ENCODE peak calls at places on chromosome 3, in five cellular contexts. One of them, this sample, is unnamed.

GRCh38 chr3:117407317-117407716 is 697.7 kb downstream of the TUSC7 start:
- DNase-seq in dorsolateral prefrontal cortex: no peak
- DNase-seq in GM12865: peak
- DNase-seq in cardiac fibroblast: peak
- DNase-seq in AG09309: no peak
- DNase-seq in this sample: no peak

GRCh38 chr3:183811638-183812037 is 13.7 kb downstream of the MAP6D1 start:
- DNase-seq in dorsolateral prefrontal cortex: no peak
- DNase-seq in cardiac fibroblast: no peak
- DNase-seq in GM12865: no peak
- DNase-seq in AG09309: no peak
- DNase-seq in this sample: no peak

GRCh38 chr3:11010406-11011165 is 18.0 kb downstream of the SLC6A1 start:
- DNase-seq in cardiac fibroblast: no peak
- DNase-seq in dorsolateral prefrontal cortex: peak
- DNase-seq in GM12865: no peak
- DNase-seq in AG09309: no peak
- DNase-seq in this sample: no peak

GRCh38 chr3:4396006-4396405 is 71.1 kb downstream of the SUMF1 start:
- DNase-seq in dorsolateral prefrontal cortex: no peak
- DNase-seq in cardiac fibroblast: no peak
- DNase-seq in AG09309: no peak
- DNase-seq in GM12865: no peak
- DNase-seq in this sample: no peak

GRCh38 chr3:114179575-114179974 is 723 bp upstream of the DRD3 start:
- DNase-seq in cardiac fibroblast: peak
- DNase-seq in AG09309: peak
- DNase-seq in GM12865: peak
- DNase-seq in dorsolateral prefrontal cortex: peak
- DNase-seq in this sample: no peak

GRCh38 chr3:190972840-190973270 is 110.4 kb upstream of the GMNC start:
- DNase-seq in cardiac fibroblast: peak
- DNase-seq in GM12865: no peak
- DNase-seq in AG09309: peak
- DNase-seq in dorsolateral prefrontal cortex: no peak
- DNase-seq in this sample: no peak

GRCh38 chr3:102206506-102207145 is 228.2 kb upstream of the ZPLD1 start:
- DNase-seq in AG09309: peak
- DNase-seq in GM12865: no peak
- DNase-seq in dorsolateral prefrontal cortex: no peak
- DNase-seq in cardiac fibroblast: peak
- DNase-seq in this sample: peak

GRCh38 chr3:41370307-41370706 is 171.0 kb downstream of the CTNNB1 start:
- DNase-seq in AG09309: no peak
- DNase-seq in GM12865: no peak
- DNase-seq in dorsolateral prefrontal cortex: no peak
- DNase-seq in cardiac fibroblast: no peak
- DNase-seq in this sample: no peak

GRCh38 chr3:87076951-87077350 is 86.0 kb upstream of the VGLL3 start:
- DNase-seq in GM12865: no peak
- DNase-seq in dorsolateral prefrontal cortex: no peak
- DNase-seq in cardiac fibroblast: peak
- DNase-seq in AG09309: peak
- DNase-seq in this sample: no peak

GRCh38 chr3:102036015-102036414 is 186.7 kb downstream of the NFKBIZ start:
- DNase-seq in cardiac fibroblast: no peak
- DNase-seq in GM12865: peak
- DNase-seq in dorsolateral prefrontal cortex: no peak
- DNase-seq in AG09309: no peak
- DNase-seq in this sample: no peak

GRCh38 chr3:25447925-25448324 is 19.9 kb downstream of the RARB start:
- DNase-seq in GM12865: no peak
- DNase-seq in dorsolateral prefrontal cortex: no peak
- DNase-seq in cardiac fibroblast: no peak
- DNase-seq in AG09309: no peak
- DNase-seq in this sample: no peak

GRCh38 chr3:11655188-11655928 is 11.6 kb upstream of the VGLL4 start:
- DNase-seq in GM12865: peak
- DNase-seq in AG09309: no peak
- DNase-seq in dorsolateral prefrontal cortex: no peak
- DNase-seq in cardiac fibroblast: peak
- DNase-seq in this sample: no peak

GRCh38 chr3:195209083-195209835 is 61.7 kb downstream of the XXYLT1 start:
- DNase-seq in dorsolateral prefrontal cortex: no peak
- DNase-seq in AG09309: no peak
- DNase-seq in GM12865: no peak
- DNase-seq in cardiac fibroblast: peak
- DNase-seq in this sample: no peak

GRCh38 chr3:185205865-185206264 is 48.0 kb downstream of the EHHADH start:
- DNase-seq in GM12865: peak
- DNase-seq in cardiac fibroblast: no peak
- DNase-seq in dorsolateral prefrontal cortex: no peak
- DNase-seq in AG09309: no peak
- DNase-seq in this sample: no peak

GRCh38 chr3:155302476-155302875 is 9.0 kb upstream of the STRIT1 start:
- DNase-seq in cardiac fibroblast: peak
- DNase-seq in dorsolateral prefrontal cortex: no peak
- DNase-seq in AG09309: no peak
- DNase-seq in GM12865: no peak
- DNase-seq in this sample: peak

GRCh38 chr3:134628884-134629283 is 21.9 kb downstream of the KY start:
- DNase-seq in dorsolateral prefrontal cortex: no peak
- DNase-seq in GM12865: no peak
- DNase-seq in AG09309: no peak
- DNase-seq in cardiac fibroblast: no peak
- DNase-seq in this sample: no peak

GRCh38 chr3:128425142-128425845 is 41.4 kb downstream of the DNAJB8 start:
- DNase-seq in cardiac fibroblast: no peak
- DNase-seq in dorsolateral prefrontal cortex: no peak
- DNase-seq in GM12865: no peak
- DNase-seq in AG09309: no peak
- DNase-seq in this sample: no peak

GRCh38 chr3:127900536-127900935 is 14.5 kb upstream of the KBTBD12 start:
- DNase-seq in dorsolateral prefrontal cortex: no peak
- DNase-seq in AG09309: no peak
- DNase-seq in GM12865: no peak
- DNase-seq in cardiac fibroblast: no peak
- DNase-seq in this sample: no peak

GRCh38 chr3:3552741-3553140 is 246.5 kb upstream of the LRRN1 start:
- DNase-seq in AG09309: no peak
- DNase-seq in cardiac fibroblast: no peak
- DNase-seq in GM12865: no peak
- DNase-seq in dorsolateral prefrontal cortex: no peak
- DNase-seq in this sample: no peak

GRCh38 chr3:65473746-65474145 is 565.0 kb downstream of the MAGI1 start:
- DNase-seq in AG09309: no peak
- DNase-seq in cardiac fibroblast: peak
- DNase-seq in dorsolateral prefrontal cortex: peak
- DNase-seq in GM12865: no peak
- DNase-seq in this sample: no peak

GRCh38 chr3:184227481-184227935 is 1.9 kb upstream of the VWA5B2 start:
- DNase-seq in AG09309: no peak
- DNase-seq in dorsolateral prefrontal cortex: peak
- DNase-seq in GM12865: peak
- DNase-seq in cardiac fibroblast: peak
- DNase-seq in this sample: no peak

GRCh38 chr3:50326182-50326541 is 1.9 kb downstream of the TUSC2 start:
- DNase-seq in dorsolateral prefrontal cortex: no peak
- DNase-seq in GM12865: no peak
- DNase-seq in AG09309: no peak
- DNase-seq in cardiac fibroblast: no peak
- DNase-seq in this sample: no peak

GRCh38 chr3:41434781-41435180 is 235.5 kb downstream of the CTNNB1 start:
- DNase-seq in dorsolateral prefrontal cortex: no peak
- DNase-seq in GM12865: no peak
- DNase-seq in cardiac fibroblast: no peak
- DNase-seq in AG09309: no peak
- DNase-seq in this sample: no peak

GRCh38 chr3:11195201-11195600 is 40.9 kb downstream of the HRH1 start:
- DNase-seq in dorsolateral prefrontal cortex: no peak
- DNase-seq in AG09309: no peak
- DNase-seq in cardiac fibroblast: no peak
- DNase-seq in GM12865: no peak
- DNase-seq in this sample: no peak

GRCh38 chr3:21835266-21835665 is 84.3 kb upstream of the ZNF385D start:
- DNase-seq in cardiac fibroblast: peak
- DNase-seq in dorsolateral prefrontal cortex: no peak
- DNase-seq in AG09309: no peak
- DNase-seq in GM12865: no peak
- DNase-seq in this sample: no peak

GRCh38 chr3:195544634-195545033 is 1.5 kb upstream of the PPP1R2 start:
- DNase-seq in GM12865: no peak
- DNase-seq in dorsolateral prefrontal cortex: no peak
- DNase-seq in AG09309: no peak
- DNase-seq in cardiac fibroblast: peak
- DNase-seq in this sample: no peak

GRCh38 chr3:143820466-143821221 is 27.6 kb downstream of the SLC9A9 start:
- DNase-seq in GM12865: no peak
- DNase-seq in AG09309: no peak
- DNase-seq in cardiac fibroblast: no peak
- DNase-seq in dorsolateral prefrontal cortex: no peak
- DNase-seq in this sample: no peak

GRCh38 chr3:57892423-57892822 is 115.8 kb upstream of the FLNB start:
- DNase-seq in cardiac fibroblast: peak
- DNase-seq in AG09309: no peak
- DNase-seq in GM12865: no peak
- DNase-seq in dorsolateral prefrontal cortex: no peak
- DNase-seq in this sample: no peak

GRCh38 chr3:50243552-50243895 is 7.5 kb downstream of the GNAI2 start:
- DNase-seq in dorsolateral prefrontal cortex: no peak
- DNase-seq in AG09309: no peak
- DNase-seq in GM12865: no peak
- DNase-seq in cardiac fibroblast: peak
- DNase-seq in this sample: no peak

GRCh38 chr3:45269952-45270351 is 43.9 kb upstream of the TMEM158 start:
- DNase-seq in AG09309: no peak
- DNase-seq in GM12865: no peak
- DNase-seq in cardiac fibroblast: peak
- DNase-seq in dorsolateral prefrontal cortex: no peak
- DNase-seq in this sample: no peak

GRCh38 chr3:39665441-39665840 is 144.0 kb upstream of the MYRIP start:
- DNase-seq in cardiac fibroblast: no peak
- DNase-seq in AG09309: no peak
- DNase-seq in dorsolateral prefrontal cortex: no peak
- DNase-seq in GM12865: no peak
- DNase-seq in this sample: no peak

GRCh38 chr3:71916747-71917369 is 131.9 kb upstream of the PROK2 start:
- DNase-seq in AG09309: no peak
- DNase-seq in dorsolateral prefrontal cortex: peak
- DNase-seq in cardiac fibroblast: peak
- DNase-seq in GM12865: no peak
- DNase-seq in this sample: no peak

GRCh38 chr3:79140718-79141117 is 627.1 kb downstream of the ROBO1 start:
- DNase-seq in GM12865: no peak
- DNase-seq in dorsolateral prefrontal cortex: no peak
- DNase-seq in cardiac fibroblast: peak
- DNase-seq in AG09309: peak
- DNase-seq in this sample: no peak

GRCh38 chr3:42165211-42165610 is 74.1 kb downstream of the TRAK1 start:
- DNase-seq in GM12865: no peak
- DNase-seq in AG09309: no peak
- DNase-seq in dorsolateral prefrontal cortex: no peak
- DNase-seq in cardiac fibroblast: no peak
- DNase-seq in this sample: no peak

GRCh38 chr3:132657869-132658747 is 1.5 kb downstream of the ACAD11 start:
- DNase-seq in dorsolateral prefrontal cortex: no peak
- DNase-seq in GM12865: no peak
- DNase-seq in cardiac fibroblast: no peak
- DNase-seq in AG09309: no peak
- DNase-seq in this sample: no peak
- H3K4me3 ChIP-seq in dorsolateral prefrontal cortex: no peak
- H3K4me3 ChIP-seq in GM12865: peak
- H3K4me3 ChIP-seq in cardiac fibroblast: peak
- H3K4me3 ChIP-seq in AG09309: no peak
- H3K4me3 ChIP-seq in this sample: peak

DNA sequence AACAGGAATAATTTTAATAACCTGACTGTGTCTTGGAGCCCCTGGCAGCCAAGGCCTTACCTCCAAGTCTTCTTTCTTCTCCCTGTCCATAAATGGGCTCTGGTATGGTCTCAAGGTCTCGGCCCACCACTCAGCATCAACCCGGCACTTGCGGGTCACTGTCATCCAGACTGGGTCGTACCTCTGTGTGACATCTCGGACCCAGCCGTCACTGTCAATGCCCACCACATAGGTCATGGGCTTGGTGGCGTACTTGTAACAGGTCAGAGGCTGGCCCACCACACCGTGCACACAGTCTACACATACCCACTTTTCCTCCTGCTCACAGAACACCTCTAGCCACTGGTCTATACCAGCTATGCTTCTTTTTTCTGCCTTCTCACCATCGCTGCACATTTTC is 20.4 kb downstream of the XPC start:
- DNase-seq in AG09309: no peak
- DNase-seq in GM12865: no peak
- DNase-seq in dorsolateral prefrontal cortex: no peak
- DNase-seq in cardiac fibroblast: no peak
- DNase-seq in this sample: no peak
- TF ChIP-seq CTCF in AG09309: no peak
- TF ChIP-seq CTCF in GM12865: no peak
- TF ChIP-seq CTCF in dorsolateral prefrontal cortex: no peak
- TF ChIP-seq CTCF in cardiac fibroblast: no peak
- TF ChIP-seq CTCF in this sample: no peak

GRCh38 chr3:181709537-181710279 is 2.0 kb upstream of the SOX2 start:
- DNase-seq in GM12865: peak
- DNase-seq in cardiac fibroblast: peak
- DNase-seq in AG09309: no peak
- DNase-seq in dorsolateral prefrontal cortex: peak
- DNase-seq in this sample: no peak
- H3K4me3 ChIP-seq in GM12865: no peak
- H3K4me3 ChIP-seq in cardiac fibroblast: no peak
- H3K4me3 ChIP-seq in AG09309: no peak
- H3K4me3 ChIP-seq in dorsolateral prefrontal cortex: no peak
- H3K4me3 ChIP-seq in this sample: no peak

GRCh38 chr3:154301556-154301955 is 22.7 kb downstream of the DHX36 start:
- DNase-seq in AG09309: no peak
- DNase-seq in GM12865: no peak
- DNase-seq in dorsolateral prefrontal cortex: no peak
- DNase-seq in cardiac fibroblast: no peak
- DNase-seq in this sample: no peak
- TF ChIP-seq CTCF in AG09309: no peak
- TF ChIP-seq CTCF in GM12865: no peak
- TF ChIP-seq CTCF in dorsolateral prefrontal cortex: no peak
- TF ChIP-seq CTCF in cardiac fibroblast: no peak
- TF ChIP-seq CTCF in this sample: peak

GRCh38 chr3:105051972-105052371 is 314.7 kb upstream of the ALCAM start:
- DNase-seq in AG09309: no peak
- DNase-seq in GM12865: no peak
- DNase-seq in cardiac fibroblast: no peak
- DNase-seq in dorsolateral prefrontal cortex: no peak
- DNase-seq in this sample: no peak
- H3K4me3 ChIP-seq in AG09309: no peak
- H3K4me3 ChIP-seq in GM12865: no peak
- H3K4me3 ChIP-seq in cardiac fibroblast: no peak
- H3K4me3 ChIP-seq in dorsolateral prefrontal cortex: no peak
- H3K4me3 ChIP-seq in this sample: no peak